ENCODE peak calls at places on chromosomes 12 and 14, in five cellular contexts. T is HCT116, M is cardiac muscle cell, P is suprapubic skin, O is fibroblast of mammary gland. S is an unnamed sample.

GRCh38 chr12:6778212-6778570 is 5.9 kb downstream of the LAG3 start:
- DNase-seq in O (peak), P (no peak), T (no peak), M (peak), S (no peak)

GRCh38 chr12:30810918-30811317 is 56.2 kb upstream of the CAPRIN2 start:
- DNase-seq in T (no peak), M (no peak), P (no peak), O (no peak), S (no peak)

GRCh38 chr12:92398565-92399309 is 253.1 kb upstream of the BTG1 start:
- DNase-seq in T (no peak), M (no peak), O (no peak), P (no peak), S (no peak)

GRCh38 chr12:101680647-101681046 is 16.8 kb upstream of the CHPT1 start:
- DNase-seq in P (no peak), M (no peak), T (no peak), O (no peak), S (no peak)

GRCh38 chr14:92005019-92005418 is 34.8 kb downstream of the TRIP11 start:
- DNase-seq in O (no peak), P (no peak), T (no peak), M (no peak), S (no peak)

GRCh38 chr12:122951979-122952892 is 14.0 kb downstream of the ABCB9 start:
- DNase-seq in M (peak), O (peak), P (peak), T (peak), S (peak)

GRCh38 chr12:9077576-9078031 is 38.1 kb downstream of the A2M start:
- DNase-seq in O (no peak), T (no peak), M (no peak), P (no peak), S (no peak)

GRCh38 chr14:93173943-93174395 is 10.7 kb downstream of the MOAP1 start:
- DNase-seq in P (no peak), O (peak), M (peak), T (no peak), S (no peak)

GRCh38 chr14:64769096-64770020 is 65.1 kb downstream of the PLEKHG3 start:
- DNase-seq in O (no peak), P (no peak), M (no peak), T (no peak), S (no peak)

GRCh38 chr14:86532219-86532618 is 1002.3 kb downstream of the FLRT2 start:
- DNase-seq in O (peak), P (no peak), M (peak), T (no peak), S (peak)

GRCh38 chr12:53223391-53224267 is 8.4 kb downstream of the RARG start:
- DNase-seq in M (peak), T (no peak), P (no peak), O (peak), S (peak)

GRCh38 chr12:12881495-12881894 is 9.9 kb upstream of the GPRC5A start:
- DNase-seq in M (peak), O (peak), T (peak), P (no peak), S (peak)

GRCh38 chr12:26798013-26798412 is 35.0 kb downstream of the ITPR2 start:
- DNase-seq in P (no peak), O (peak), M (peak), T (no peak), S (peak)

GRCh38 chr12:76085159-76085868 is 829 bp upstream of the NAP1L1 start:
- DNase-seq in P (no peak), T (no peak), O (peak), M (peak), S (peak)

GRCh38 chr14:69038449-69039286 is 59.6 kb upstream of the ACTN1 start:
- DNase-seq in M (peak), O (peak), P (no peak), T (no peak), S (peak)

GRCh38 chr12:17322090-17322489 is 716.1 kb upstream of the LMO3 start:
- DNase-seq in O (no peak), P (no peak), T (no peak), M (no peak), S (no peak)

GRCh38 chr12:94282675-94283074 is 134.3 kb downstream of the PLXNC1 start:
- DNase-seq in O (no peak), P (no peak), M (peak), T (no peak), S (no peak)

GRCh38 chr12:119334459-119335170 is at the start of gene CCDC60:
- DNase-seq in P (no peak), T (no peak), O (no peak), M (no peak), S (no peak)

GRCh38 chr14:61472801-61473376 is 151.5 kb downstream of the PRKCH start:
- DNase-seq in O (peak), T (no peak), P (no peak), M (peak), S (no peak)

GRCh38 chr12:1842183-1842904 is 22.0 kb downstream of the LRTM2 start:
- DNase-seq in P (peak), O (no peak), T (no peak), M (no peak), S (no peak)

GRCh38 chr12:54216580-54217308 is 28.0 kb upstream of the SMUG1 start:
- DNase-seq in T (peak), O (peak), P (peak), M (peak), S (peak)

GRCh38 chr12:78671295-78671694 is 193.3 kb upstream of the SYT1 start:
- DNase-seq in P (no peak), M (peak), T (no peak), O (peak), S (peak)

GRCh38 chr14:100065942-100066574 is 836 bp downstream of the EVL start:
- DNase-seq in M (peak), P (no peak), O (peak), T (no peak), S (no peak)

GRCh38 chr14:72597834-72598233 is 296.1 kb downstream of the DPF3 start:
- DNase-seq in T (no peak), M (no peak), O (no peak), P (no peak), S (no peak)

GRCh38 chr14:72591401-72591800 is 302.5 kb downstream of the DPF3 start:
- DNase-seq in O (no peak), M (no peak), T (no peak), P (no peak), S (no peak)

GRCh38 chr14:72595152-72595551 is 298.7 kb downstream of the DPF3 start:
- DNase-seq in P (no peak), O (no peak), M (no peak), T (no peak), S (no peak)

GRCh38 chr14:72590577-72590976 is 303.3 kb downstream of the DPF3 start:
- DNase-seq in T (no peak), O (no peak), P (no peak), M (no peak), S (no peak)

GRCh38 chr14:72594099-72594901 is 299.6 kb downstream of the DPF3 start:
- DNase-seq in T (no peak), O (no peak), P (no peak), M (no peak), S (no peak)
- H3K4me3 ChIP-seq in T (no peak), O (no peak), P (no peak), M (no peak), S (no peak)

GRCh38 chr12:120771097-120771496 is 45.5 kb downstream of the ACADS start:
- DNase-seq in O (no peak), P (no peak), T (no peak), M (no peak), S (peak)

GRCh38 chr12:120774169-120774916 is 48.7 kb downstream of the ACADS start:
- DNase-seq in T (no peak), O (no peak), M (no peak), P (no peak), S (no peak)

GRCh38 chr12:120775862-120776552 is 50.4 kb downstream of the ACADS start:
- DNase-seq in M (peak), T (no peak), O (no peak), P (no peak), S (no peak)
- TF ChIP-seq CTCF in M (peak), T (no peak), O (no peak), P (no peak), S (no peak)

GRCh38 chr12:46660719-46661118 is 165.1 kb downstream of the SLC38A4 start:
- DNase-seq in O (peak), T (no peak), P (no peak), M (peak), S (peak)

GRCh38 chr12:46659844-46660243 is 166.0 kb downstream of the SLC38A4 start:
- DNase-seq in O (peak), M (peak), P (no peak), T (no peak), S (no peak)

GRCh38 chr12:46657416-46658411 is 168.1 kb downstream of the SLC38A4 start:
- DNase-seq in T (no peak), M (peak), O (peak), P (no peak), S (no peak)

GRCh38 chr12:46660276-46660675 is 165.5 kb downstream of the SLC38A4 start:
- DNase-seq in T (no peak), O (peak), P (no peak), M (peak), S (peak)

GRCh38 chr12:46659032-46659703 is 166.6 kb downstream of the SLC38A4 start:
- DNase-seq in O (peak), P (no peak), M (peak), T (no peak), S (no peak)
- H3K4me3 ChIP-seq in O (no peak), P (no peak), M (no peak), T (no peak), S (no peak)

GRCh38 chr14:21395450-21395849 is 11.6 kb upstream of the SUPT16H start:
- DNase-seq in P (no peak), T (no peak), O (no peak), M (no peak), S (no peak)
- TF ChIP-seq CTCF in P (no peak), T (no peak), O (no peak), M (peak), S (no peak)

GRCh38 chr12:106769546-106769945 is 4.9 kb upstream of the RIC8B start:
- DNase-seq in O (peak), P (no peak), T (no peak), M (peak), S (no peak)

GRCh38 chr12:106767954-106768501 is 6.5 kb upstream of the RIC8B start:
- DNase-seq in P (no peak), O (peak), M (peak), T (no peak), S (peak)

GRCh38 chr12:106769078-106769477 is 5.4 kb upstream of the RIC8B start:
- DNase-seq in M (peak), P (no peak), T (no peak), O (peak), S (peak)

GRCh38 chr12:106766393-106766826 is 8.1 kb upstream of the RIC8B start:
- DNase-seq in O (peak), T (no peak), P (no peak), M (peak), S (peak)

DNA sequence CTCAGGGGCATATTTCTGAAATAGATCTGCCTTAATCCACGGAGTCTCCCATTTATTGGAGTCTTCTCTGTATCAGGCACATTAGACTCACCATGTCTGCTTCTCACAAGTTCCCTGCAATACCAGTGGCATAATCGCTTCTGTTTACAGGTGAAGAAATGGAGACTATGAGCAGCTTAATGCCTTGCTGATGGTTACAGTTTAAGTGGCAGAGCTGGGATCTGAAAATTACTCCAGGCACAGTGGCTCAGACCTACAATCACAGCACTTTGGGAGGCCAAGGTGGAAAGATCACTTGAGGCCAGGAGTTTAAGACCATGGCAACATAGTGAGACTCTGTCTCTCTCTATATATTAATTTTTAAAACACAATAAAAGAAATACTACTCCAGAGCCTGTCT is 7.3 kb upstream of the RIC8B start:
- DNase-seq in P (no peak), O (no peak), M (no peak), T (no peak), S (no peak)
- H3K4me3 ChIP-seq in P (no peak), O (no peak), M (no peak), T (no peak), S (no peak)

GRCh38 chr14:90632868-90633267 is 183.4 kb downstream of the TTC7B start:
- DNase-seq in O (no peak), P (no peak), T (no peak), M (no peak), S (no peak)
- TF ChIP-seq CTCF in O (no peak), P (no peak), T (no peak), M (no peak), S (no peak)

GRCh38 chr14:22597265-22597664 is 835 bp upstream of the ABHD4 start:
- DNase-seq in P (no peak), M (no peak), O (no peak), T (no peak), S (no peak)
- H3K4me3 ChIP-seq in P (no peak), M (no peak), O (no peak), T (no peak), S (no peak)

DNA sequence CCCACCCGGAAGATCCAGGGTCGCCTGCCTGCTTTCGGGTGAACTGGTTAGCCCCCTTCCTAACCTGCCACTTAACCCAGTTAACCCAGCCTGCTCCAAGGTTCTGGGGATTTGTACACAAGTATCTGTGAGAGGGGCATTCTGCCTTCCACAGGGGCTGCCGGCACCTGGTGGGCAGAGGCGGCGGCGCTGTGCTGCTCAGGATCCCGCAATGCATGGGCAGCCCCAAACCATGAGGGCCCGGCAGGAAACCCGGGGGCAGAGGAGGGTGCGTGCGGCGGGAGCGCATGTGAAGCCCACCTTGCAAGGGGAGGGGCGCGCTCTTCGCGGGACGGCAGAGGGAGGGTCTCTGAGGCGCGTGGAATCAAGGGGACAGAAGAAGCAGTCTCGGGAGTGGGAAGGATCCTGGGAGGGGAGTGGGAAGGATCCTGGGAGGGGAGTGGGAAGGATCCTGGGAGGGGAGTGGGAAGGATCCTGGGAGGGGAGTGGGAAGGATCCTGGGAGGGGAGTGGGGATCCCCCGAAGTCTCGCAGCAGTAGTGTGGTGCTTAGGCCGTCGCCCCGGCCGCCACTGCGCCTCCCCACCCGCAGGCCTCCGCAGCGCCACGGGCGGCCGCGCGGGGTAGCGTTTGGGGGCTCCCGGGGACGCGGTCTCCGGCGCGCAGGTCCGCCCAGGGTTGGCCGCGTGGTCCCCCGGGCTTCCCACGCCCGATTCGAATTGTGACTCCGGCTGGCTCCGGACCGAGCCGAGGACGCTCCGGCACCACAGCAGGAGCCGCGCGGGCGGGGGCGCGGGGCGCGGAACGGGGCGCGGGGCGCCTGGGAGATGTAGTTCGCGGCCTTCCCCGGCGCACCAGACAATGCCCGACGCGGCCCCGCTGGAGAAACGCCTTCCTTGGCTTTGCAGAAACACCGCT is 4.9 kb upstream of the MTA1 start:
- DNase-seq in O (peak), M (peak), T (no peak), P (peak), S (peak)
- TF ChIP-seq CTCF in O (no peak), M (peak), T (no peak), P (peak), S (peak)

DNA sequence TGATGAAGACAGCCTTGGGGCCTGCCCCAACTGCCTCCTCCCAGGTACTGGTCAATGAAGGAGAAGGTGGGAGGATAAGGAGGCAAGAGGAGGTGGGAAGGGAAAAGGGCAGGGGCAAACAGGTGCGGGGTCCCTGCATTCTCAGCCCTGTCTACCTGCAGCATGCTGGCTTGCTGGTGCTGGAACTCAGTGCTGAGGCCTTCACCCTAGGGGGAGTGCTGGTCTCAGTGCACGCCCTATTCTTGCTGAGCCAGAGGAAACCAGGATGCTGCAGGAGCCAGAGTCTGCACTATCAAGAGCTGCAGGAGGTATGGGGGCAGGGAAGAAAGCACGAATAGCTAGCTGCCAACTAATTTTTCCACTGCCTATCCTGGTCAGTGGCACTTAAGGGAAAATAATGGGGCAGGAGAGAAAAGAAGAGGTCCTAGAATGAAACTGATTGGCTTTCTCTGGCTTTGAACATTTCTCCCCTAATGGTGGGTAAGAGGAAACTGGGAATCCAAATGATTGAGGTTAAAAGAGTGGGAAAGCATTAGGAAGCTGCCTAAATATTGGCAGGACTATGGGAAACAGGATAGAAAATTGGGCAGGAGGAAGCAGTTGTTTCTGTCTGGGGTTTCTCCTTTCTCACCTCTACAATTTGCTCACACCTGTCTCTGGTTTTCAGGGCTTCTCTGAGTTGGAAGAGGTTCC is 1.8 kb downstream of the TMEM253 start:
- DNase-seq in O (no peak), P (no peak), T (no peak), M (peak), S (no peak)
- H3K4me3 ChIP-seq in O (peak), P (peak), T (peak), M (no peak), S (peak)

S was measured in astrocyte of the spinal cord.